ENCODE peak calls at places on chromosomes 4 and X, in seven cellular contexts. H is A549; I is A673; M is activated CD8-positive, alpha-beta memory T cell treated with anti-CD3 and anti-CD28 coated beads for 24 hours; C is HS-5; W is naive thymus-derived CD8-positive, alpha-beta T cell; J is WTC11. P is an unnamed sample.

GRCh38 chrX:134865730-134866129 is 125.1 kb upstream of the SMIM10 start:
- DNase-seq in H (no peak), I (no peak), M (no peak), C (no peak), W (no peak), J (no peak), P (no peak)

GRCh38 chr4:176448761-176449160 is 129.0 kb downstream of the SPCS3 start:
- DNase-seq in H (no peak), I (no peak), M (no peak), C (no peak), W (no peak), J (no peak), P (no peak)

GRCh38 chr4:183448436-183448835 is 4.0 kb downstream of the CDKN2AIP start:
- DNase-seq in H (no peak), I (no peak), M (no peak), C (no peak), W (no peak), J (no peak), P (no peak)

GRCh38 chrX:72495041-72495440 is 77.6 kb downstream of the HDAC8 start:
- DNase-seq in H (no peak), I (no peak), M (no peak), C (no peak), W (no peak), J (no peak), P (no peak)

GRCh38 chr4:100189820-100190642 is at the start of gene DDIT4L:
- DNase-seq in H (peak; percentile 17), I (peak; percentile 48), M (peak; percentile 61), C (no peak), W (peak; percentile 16), J (peak; percentile 68), P (peak; percentile 41)

GRCh38 chr4:179492260-179492844 is 2050.1 kb upstream of the AGA start:
- DNase-seq in H (no peak), I (no peak), M (no peak), C (no peak), W (no peak), J (no peak), P (no peak)

GRCh38 chrX:74656079-74656745 is 41.8 kb upstream of the RLIM start:
- DNase-seq in H (no peak), I (no peak), M (no peak), C (peak; percentile 30), W (no peak), J (no peak), P (no peak)

GRCh38 chrX:153440556-153441135 is 5.2 kb downstream of the TREX2 start:
- DNase-seq in H (no peak), I (no peak), M (no peak), C (no peak), W (no peak), J (no peak), P (no peak)

GRCh38 chr4:183906736-183907651 is 1.9 kb downstream of the STOX2 start:
- DNase-seq in H (no peak), I (peak; percentile 9), M (no peak), C (no peak), W (no peak), J (peak; percentile 50), P (no peak)

GRCh38 chr4:181536196-181536746 is 706.9 kb upstream of the TENM3 start:
- DNase-seq in H (no peak), I (no peak), M (no peak), C (no peak), W (no peak), J (no peak), P (no peak)

GRCh38 chrX:9492901-9493300 is 28.0 kb downstream of the TBL1X start:
- DNase-seq in H (no peak), I (no peak), M (no peak), C (no peak), W (no peak), J (no peak), P (no peak)

GRCh38 chr4:102438873-102439614 is 62.1 kb upstream of the NFKB1 start:
- DNase-seq in H (peak; percentile 74), I (peak; percentile 90), M (no peak), C (peak; percentile 86), W (no peak), J (no peak), P (peak; percentile 63)

GRCh38 chr4:20639346-20639745 is 60.9 kb upstream of the PACRGL start:
- DNase-seq in H (no peak), I (no peak), M (no peak), C (no peak), W (no peak), J (no peak), P (no peak)

GRCh38 chr4:39855909-39856512 is 121.7 kb downstream of the PDS5A start:
- DNase-seq in H (peak; percentile 28), I (peak; percentile 34), M (no peak), C (peak; percentile 46), W (no peak), J (no peak), P (peak; percentile 36)

GRCh38 chr4:156816356-156816755 is 155.2 kb downstream of the PDGFC start:
- DNase-seq in H (no peak), I (no peak), M (no peak), C (no peak), W (no peak), J (no peak), P (no peak)

GRCh38 chr4:182916483-182917181 is 554 bp downstream of the DCTD start:
- DNase-seq in H (peak; percentile 47), I (peak; percentile 55), M (peak; percentile 84), C (no peak), W (no peak), J (peak; percentile 41), P (peak; percentile 68)